ENCODE peak calls at places on chromosomes 12 and 14, in nine cellular contexts. X is effector memory CD4-positive, alpha-beta T cell; Z is naive thymus-derived CD4-positive, alpha-beta T cell; E is mammary epithelial cell; L is stomach; G is uterus; J is ascending aorta; P is esophagus squamous epithelium; T is HAP-1. K is an unnamed sample.

GRCh38 chr14:92928961-92929688 is 6.2 kb downstream of the CHGA start:
- DNase-seq in X (no peak), Z (no peak), E (no peak), L (no peak), G (no peak), J (no peak), P (no peak), T (no peak), K (no peak)

GRCh38 chr12:6691473-6691872 is 2.3 kb upstream of the ZNF384 start:
- DNase-seq in X (no peak), Z (no peak), E (no peak), L (no peak), G (no peak), J (no peak), P (no peak), T (no peak), K (no peak)

GRCh38 chr12:87661770-87662402 is 367.3 kb downstream of the C12orf50 start:
- DNase-seq in X (no peak), Z (no peak), E (no peak), L (no peak), G (no peak), J (no peak), P (no peak), T (no peak), K (no peak)

GRCh38 chr14:49865431-49865859 is 12.9 kb upstream of the NEMF start:
- DNase-seq in X (peak; percentile 38), Z (peak; percentile 64), E (peak; percentile 56), L (peak; percentile 86), G (peak; percentile 77), J (peak; percentile 89), P (no peak), T (peak; percentile 88), K (peak; percentile 60)

GRCh38 chr14:105622329-105622955 is 96.1 kb downstream of the TMEM121 start:
- DNase-seq in X (no peak), Z (no peak), E (no peak), L (no peak), G (no peak), J (no peak), P (no peak), T (no peak), K (no peak)

GRCh38 chr12:114981036-114981435 is 297.1 kb upstream of the TBX3 start:
- DNase-seq in X (no peak), Z (no peak), E (no peak), L (no peak), G (no peak), J (no peak), P (no peak), T (no peak), K (no peak)

GRCh38 chr12:94587266-94588241 is 62.8 kb downstream of the TMCC3 start:
- DNase-seq in X (no peak), Z (no peak), E (no peak), L (no peak), G (no peak), J (no peak), P (no peak), T (no peak), K (no peak)

GRCh38 chr12:104669057-104669770 is 212.5 kb downstream of the CHST11 start:
- DNase-seq in X (no peak), Z (no peak), E (peak; percentile 77), L (peak; percentile 80), G (peak; percentile 48), J (peak; percentile 82), P (no peak), T (peak; percentile 39), K (no peak)

GRCh38 chr12:86948851-86949250 is 692.7 kb upstream of the MGAT4C start:
- DNase-seq in X (no peak), Z (no peak), E (no peak), L (no peak), G (no peak), J (no peak), P (no peak), T (no peak), K (no peak)

GRCh38 chr12:93990832-93991748 is 157.3 kb upstream of the PLXNC1 start:
- DNase-seq in X (no peak), Z (no peak), E (no peak), L (no peak), G (no peak), J (no peak), P (no peak), T (peak; percentile 24), K (no peak)

GRCh38 chr12:108570743-108571603 is 8.6 kb downstream of the ISCU start:
- DNase-seq in X (no peak), Z (no peak), E (no peak), L (no peak), G (no peak), J (peak; percentile 31), P (no peak), T (no peak), K (no peak)

GRCh38 chr14:26255213-26255612 is 342.6 kb downstream of the NOVA1 start:
- DNase-seq in X (no peak), Z (no peak), E (no peak), L (no peak), G (no peak), J (no peak), P (no peak), T (no peak), K (no peak)

GRCh38 chr12:22459872-22460490 is 84.4 kb downstream of the C2CD5 start:
- DNase-seq in X (no peak), Z (no peak), E (peak; percentile 48), L (no peak), G (no peak), J (no peak), P (no peak), T (peak; percentile 13), K (peak; percentile 46)

GRCh38 chr12:795305-795704 is 42.9 kb downstream of the WNK1 start:
- DNase-seq in X (no peak), Z (no peak), E (no peak), L (no peak), G (no peak), J (no peak), P (no peak), T (no peak), K (peak; percentile 37)

GRCh38 chr12:93813972-93814821 is 137.0 kb downstream of the CRADD start:
- DNase-seq in X (no peak), Z (no peak), E (no peak), L (peak; percentile 66), G (peak; percentile 81), J (peak; percentile 92), P (no peak), T (no peak), K (no peak)

GRCh38 chr14:98227000-98227726 is 1044.8 kb downstream of the BCL11B start:
- DNase-seq in X (no peak), Z (no peak), E (no peak), L (no peak), G (no peak), J (no peak), P (no peak), T (no peak), K (peak; percentile 24)

GRCh38 chr12:104888456-104888855 is 69.6 kb downstream of the SLC41A2 start:
- DNase-seq in X (no peak), Z (no peak), E (no peak), L (no peak), G (no peak), J (no peak), P (no peak), T (no peak), K (no peak)

GRCh38 chr12:75759842-75760260 is 248.4 kb upstream of the KRR1 start:
- DNase-seq in X (no peak), Z (no peak), E (peak; percentile 95), L (no peak), G (no peak), J (no peak), P (no peak), T (no peak), K (no peak)

GRCh38 chr12:130831876-130832405 is 7.1 kb downstream of the STX2 start:
- DNase-seq in X (no peak), Z (no peak), E (no peak), L (no peak), G (no peak), J (peak; percentile 12), P (no peak), T (no peak), K (no peak)

GRCh38 chr12:130829391-130830245 is 9.4 kb downstream of the STX2 start:
- DNase-seq in X (no peak), Z (no peak), E (no peak), L (no peak), G (no peak), J (peak; percentile 60), P (no peak), T (no peak), K (no peak)

GRCh38 chr12:130831246-130831645 is 7.8 kb downstream of the STX2 start:
- DNase-seq in X (no peak), Z (no peak), E (no peak), L (no peak), G (no peak), J (no peak), P (no peak), T (no peak), K (no peak)

GRCh38 chr12:130828895-130829294 is 10.2 kb downstream of the STX2 start:
- DNase-seq in X (no peak), Z (no peak), E (no peak), L (no peak), G (no peak), J (peak; percentile 41), P (no peak), T (no peak), K (no peak)

DNA sequence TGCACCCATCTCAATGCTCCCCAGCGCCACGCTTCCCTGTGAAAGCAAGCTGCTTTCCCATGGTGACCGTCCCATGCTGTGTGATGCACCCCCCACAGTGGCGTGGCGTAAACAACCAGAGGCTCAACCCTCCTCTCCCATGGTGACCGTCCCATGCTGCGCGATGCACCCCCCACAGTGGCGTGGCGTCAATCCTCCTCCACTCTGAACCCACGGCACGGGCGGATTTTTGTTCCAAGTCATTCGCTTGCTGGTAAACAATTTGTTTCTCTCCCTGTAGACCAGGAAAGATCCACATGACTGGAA is 8.9 kb downstream of the STX2 start:
- DNase-seq in X (no peak), Z (no peak), E (no peak), L (no peak), G (no peak), J (no peak), P (no peak), T (no peak), K (no peak)
- H3K4me3 ChIP-seq in X (no peak overlapping the region), Z (no peak overlapping the region), E (no peak overlapping the region), L (no peak overlapping the region), G (no peak overlapping the region), J (no peak overlapping the region), P (no peak overlapping the region), T (no peak overlapping the region), K (no peak overlapping the region)

GRCh38 chr12:96487634-96488033 is 1.7 kb upstream of the CFAP54 start:
- DNase-seq in X (no peak), Z (no peak), E (no peak), L (no peak), G (no peak), J (no peak), P (no peak), T (no peak), K (no peak)
- H3K36me3 ChIP-seq in X (no peaks in the 10 kb centered on the region), Z (no peaks in the 10 kb centered on the region), E (no peaks in the 10 kb centered on the region), L (no peaks in the 10 kb centered on the region), G (no peaks in the 10 kb centered on the region), J (no peaks in the 10 kb centered on the region), P (no peaks in the 10 kb centered on the region), T (no peaks in the 10 kb centered on the region), K (no peaks in the 10 kb centered on the region)

GRCh38 chr14:103713304-103714062 is 1.8 kb downstream of the XRCC3 start:
- DNase-seq in X (no peak), Z (no peak), E (peak; percentile 25), L (no peak), G (no peak), J (no peak), P (no peak), T (no peak), K (no peak)
- H3K4me1 ChIP-seq in X (peaks cover 9% of the 10 kb centered on the region), Z (peaks cover 8% of the 10 kb centered on the region), E (peaks cover 50% of the 10 kb centered on the region), L (peaks cover 88% of the 10 kb centered on the region), G (no peaks in the 10 kb centered on the region), J (peaks cover 45% of the 10 kb centered on the region), P (peaks cover 61% of the 10 kb centered on the region), T (peaks cover 7% of the 10 kb centered on the region), K (peaks cover 21% of the 10 kb centered on the region)

GRCh38 chr14:76784881-76785280 is 23.6 kb downstream of the VASH1 start:
- DNase-seq in X (peak; percentile 22), Z (peak; percentile 40), E (peak; percentile 57), L (peak; percentile 63), G (peak; percentile 81), J (peak; percentile 92), P (no peak), T (peak; percentile 90), K (peak; percentile 20)
- H3K4me3 ChIP-seq in X (no peak overlapping the region), Z (no peak overlapping the region), E (no peak overlapping the region), L (no peak overlapping the region), G (no peak overlapping the region), J (no peak overlapping the region), P (no peak overlapping the region), T (no peak overlapping the region), K (no peak overlapping the region)

K was measured in CD4-positive, alpha-beta memory T cell.